ENCODE peak calls at places on chromosomes 13 and 19, in four cellular contexts. One of them, this sample, is unnamed.

GRCh38 chr19:30070198-30070969 is 128.3 kb downstream of the URI1 start:
- DNase-seq in RWPE2: peak; percentile 42
- DNase-seq in dorsolateral prefrontal cortex: no peak
- DNase-seq in HFF-Myc: no peak
- DNase-seq in this sample: no peak

GRCh38 chr13:24910502-24911134 is 146.6 kb downstream of the RNF17 start:
- DNase-seq in RWPE2: no peak
- DNase-seq in HFF-Myc: peak; percentile 19
- DNase-seq in dorsolateral prefrontal cortex: no peak
- DNase-seq in this sample: no peak

GRCh38 chr19:44603201-44603945 is 10.0 kb upstream of the IGSF23 start:
- DNase-seq in dorsolateral prefrontal cortex: no peak
- DNase-seq in HFF-Myc: peak; percentile 63
- DNase-seq in RWPE2: no peak
- DNase-seq in this sample: peak; percentile 95

GRCh38 chr19:52945652-52946321 is 16.9 kb downstream of the ZNF816 start:
- DNase-seq in RWPE2: no peak
- DNase-seq in HFF-Myc: no peak
- DNase-seq in dorsolateral prefrontal cortex: no peak
- DNase-seq in this sample: no peak

GRCh38 chr13:51518847-51519246 is 65.4 kb upstream of the WDFY2 start:
- DNase-seq in RWPE2: no peak
- DNase-seq in HFF-Myc: no peak
- DNase-seq in dorsolateral prefrontal cortex: no peak
- DNase-seq in this sample: peak; percentile 80

GRCh38 chr13:95607363-95607762 is 37.1 kb downstream of the DZIP1 start:
- DNase-seq in dorsolateral prefrontal cortex: no peak
- DNase-seq in RWPE2: no peak
- DNase-seq in HFF-Myc: no peak
- DNase-seq in this sample: peak; percentile 83

GRCh38 chr13:33110713-33111413 is 94.6 kb downstream of the KL start:
- DNase-seq in RWPE2: no peak
- DNase-seq in dorsolateral prefrontal cortex: no peak
- DNase-seq in HFF-Myc: no peak
- DNase-seq in this sample: peak; percentile 55

GRCh38 chr13:40911341-40911740 is 107.8 kb downstream of the ELF1 start:
- DNase-seq in dorsolateral prefrontal cortex: no peak
- DNase-seq in RWPE2: no peak
- DNase-seq in HFF-Myc: no peak
- DNase-seq in this sample: no peak

GRCh38 chr19:751501-752341 is 809 bp downstream of the MISP start:
- DNase-seq in HFF-Myc: no peak
- DNase-seq in RWPE2: no peak
- DNase-seq in dorsolateral prefrontal cortex: no peak
- DNase-seq in this sample: peak; percentile 87

GRCh38 chr13:25149670-25150069 is 22.4 kb downstream of the AMER2 start:
- DNase-seq in HFF-Myc: no peak
- DNase-seq in dorsolateral prefrontal cortex: no peak
- DNase-seq in RWPE2: no peak
- DNase-seq in this sample: no peak

GRCh38 chr13:28375250-28375930 is 119.5 kb downstream of the FLT1 start:
- DNase-seq in dorsolateral prefrontal cortex: no peak
- DNase-seq in HFF-Myc: no peak
- DNase-seq in RWPE2: no peak
- DNase-seq in this sample: no peak

GRCh38 chr13:31982540-31982939 is 49.0 kb upstream of the FRY start:
- DNase-seq in HFF-Myc: peak; percentile 95
- DNase-seq in dorsolateral prefrontal cortex: peak; percentile 35
- DNase-seq in RWPE2: peak; percentile 77
- DNase-seq in this sample: peak; percentile 97

GRCh38 chr13:44396295-44396962 is 22.8 kb downstream of the SERP2 start:
- DNase-seq in RWPE2: no peak
- DNase-seq in dorsolateral prefrontal cortex: no peak
- DNase-seq in HFF-Myc: no peak
- DNase-seq in this sample: no peak

GRCh38 chr19:10403137-10404021 is at the start of gene CDC37:
- DNase-seq in dorsolateral prefrontal cortex: peak; percentile 98
- DNase-seq in RWPE2: peak; percentile 93
- DNase-seq in HFF-Myc: peak; percentile 88
- DNase-seq in this sample: peak; percentile 96

GRCh38 chr13:28392896-28393295 is 102.0 kb downstream of the FLT1 start:
- DNase-seq in RWPE2: no peak
- DNase-seq in HFF-Myc: no peak
- DNase-seq in dorsolateral prefrontal cortex: no peak
- DNase-seq in this sample: peak; percentile 39

GRCh38 chr19:53942001-53942786 is 20.5 kb upstream of the CACNG8 start:
- DNase-seq in HFF-Myc: no peak
- DNase-seq in RWPE2: no peak
- DNase-seq in dorsolateral prefrontal cortex: no peak
- DNase-seq in this sample: peak; percentile 10

GRCh38 chr13:39025433-39025839 is 12.5 kb downstream of the PROSER1 start:
- DNase-seq in HFF-Myc: no peak
- DNase-seq in RWPE2: no peak
- DNase-seq in dorsolateral prefrontal cortex: no peak
- DNase-seq in this sample: no peak

GRCh38 chr19:56566904-56567273 is 379 bp upstream of the ZNF470 start:
- DNase-seq in RWPE2: no peak
- DNase-seq in dorsolateral prefrontal cortex: peak; percentile 38
- DNase-seq in HFF-Myc: peak; percentile 1
- DNase-seq in this sample: peak; percentile 39

GRCh38 chr13:31733066-31733465 is 6.3 kb upstream of the RXFP2 start:
- DNase-seq in RWPE2: no peak
- DNase-seq in HFF-Myc: no peak
- DNase-seq in dorsolateral prefrontal cortex: no peak
- DNase-seq in this sample: no peak

GRCh38 chr19:35750167-35750566 is 1.8 kb downstream of the LIN37 start:
- DNase-seq in dorsolateral prefrontal cortex: no peak
- DNase-seq in HFF-Myc: no peak
- DNase-seq in RWPE2: peak; percentile 41
- DNase-seq in this sample: no peak

GRCh38 chr13:73417012-73417615 is 358.3 kb downstream of the KLF5 start:
- DNase-seq in dorsolateral prefrontal cortex: no peak
- DNase-seq in HFF-Myc: no peak
- DNase-seq in RWPE2: no peak
- DNase-seq in this sample: peak; percentile 13

GRCh38 chr13:113759525-113760137 is 605 bp downstream of the TMEM255B start:
- DNase-seq in RWPE2: no peak
- DNase-seq in dorsolateral prefrontal cortex: no peak
- DNase-seq in HFF-Myc: no peak
- DNase-seq in this sample: no peak

GRCh38 chr19:49553451-49554271 is 25.9 kb downstream of the RCN3 start:
- DNase-seq in RWPE2: no peak
- DNase-seq in HFF-Myc: no peak
- DNase-seq in dorsolateral prefrontal cortex: no peak
- DNase-seq in this sample: peak; percentile 86

GRCh38 chr19:50050406-50051223 is 24.8 kb downstream of the ZNF473 start:
- DNase-seq in RWPE2: peak; percentile 78
- DNase-seq in HFF-Myc: peak; percentile 45
- DNase-seq in dorsolateral prefrontal cortex: peak; percentile 83
- DNase-seq in this sample: no peak

GRCh38 chr19:48353682-48354081 is 10.1 kb downstream of the TMEM143 start:
- DNase-seq in HFF-Myc: no peak
- DNase-seq in dorsolateral prefrontal cortex: no peak
- DNase-seq in RWPE2: no peak
- DNase-seq in this sample: peak; percentile 18

GRCh38 chr13:25069236-25069635 is 26.7 kb upstream of the PABPC3 start:
- DNase-seq in dorsolateral prefrontal cortex: no peak
- DNase-seq in RWPE2: no peak
- DNase-seq in HFF-Myc: no peak
- DNase-seq in this sample: no peak

GRCh38 chr19:2035590-2035991 is 15.5 kb downstream of the MKNK2 start:
- DNase-seq in dorsolateral prefrontal cortex: no peak
- DNase-seq in RWPE2: peak; percentile 42
- DNase-seq in HFF-Myc: no peak
- DNase-seq in this sample: no peak

GRCh38 chr19:10604460-10604980 is 17.4 kb upstream of the AP1M2 start:
- DNase-seq in HFF-Myc: no peak
- DNase-seq in dorsolateral prefrontal cortex: no peak
- DNase-seq in RWPE2: no peak
- DNase-seq in this sample: no peak

GRCh38 chr13:102141625-102142472 is 260.0 kb downstream of the FGF14 start:
- DNase-seq in RWPE2: no peak
- DNase-seq in dorsolateral prefrontal cortex: no peak
- DNase-seq in HFF-Myc: no peak
- DNase-seq in this sample: peak; percentile 59

GRCh38 chr13:83048419-83048818 is 833.9 kb downstream of the SLITRK1 start:
- DNase-seq in HFF-Myc: no peak
- DNase-seq in RWPE2: no peak
- DNase-seq in dorsolateral prefrontal cortex: no peak
- DNase-seq in this sample: peak; percentile 25

GRCh38 chr13:36214163-36214921 is at the start of gene SOHLH2:
- DNase-seq in RWPE2: no peak
- DNase-seq in HFF-Myc: no peak
- DNase-seq in dorsolateral prefrontal cortex: no peak
- DNase-seq in this sample: no peak

DNA sequence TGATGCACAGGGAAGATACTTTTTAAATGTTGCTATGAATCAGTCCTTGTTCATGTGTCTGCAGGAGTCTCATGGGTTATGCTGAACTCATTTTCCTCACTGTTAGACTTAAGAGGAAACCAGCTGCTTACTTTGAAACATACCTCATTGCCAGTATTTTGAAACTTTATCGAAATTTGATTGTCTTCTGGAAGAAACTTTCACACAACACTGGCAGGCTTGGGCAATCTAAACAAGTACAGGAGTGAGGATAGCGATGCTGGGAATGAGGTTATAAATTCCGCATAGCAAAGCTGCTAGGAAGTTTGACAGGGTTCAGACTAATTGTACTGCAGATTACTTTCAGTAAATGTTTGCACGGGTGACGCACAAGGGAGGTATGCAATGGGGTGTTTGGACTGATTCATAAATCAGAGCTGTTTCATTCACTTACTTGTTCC is 245.7 kb downstream of the DNAJC15 start:
- DNase-seq in dorsolateral prefrontal cortex: no peak
- DNase-seq in RWPE2: peak; percentile 82
- DNase-seq in HFF-Myc: peak; percentile 76
- DNase-seq in this sample: peak; percentile 96
- H3K4me3 ChIP-seq in dorsolateral prefrontal cortex: no peak overlapping the region
- H3K4me3 ChIP-seq in RWPE2: no peak overlapping the region
- H3K4me3 ChIP-seq in HFF-Myc: no peak overlapping the region
- H3K4me3 ChIP-seq in this sample: no peak overlapping the region

DNA sequence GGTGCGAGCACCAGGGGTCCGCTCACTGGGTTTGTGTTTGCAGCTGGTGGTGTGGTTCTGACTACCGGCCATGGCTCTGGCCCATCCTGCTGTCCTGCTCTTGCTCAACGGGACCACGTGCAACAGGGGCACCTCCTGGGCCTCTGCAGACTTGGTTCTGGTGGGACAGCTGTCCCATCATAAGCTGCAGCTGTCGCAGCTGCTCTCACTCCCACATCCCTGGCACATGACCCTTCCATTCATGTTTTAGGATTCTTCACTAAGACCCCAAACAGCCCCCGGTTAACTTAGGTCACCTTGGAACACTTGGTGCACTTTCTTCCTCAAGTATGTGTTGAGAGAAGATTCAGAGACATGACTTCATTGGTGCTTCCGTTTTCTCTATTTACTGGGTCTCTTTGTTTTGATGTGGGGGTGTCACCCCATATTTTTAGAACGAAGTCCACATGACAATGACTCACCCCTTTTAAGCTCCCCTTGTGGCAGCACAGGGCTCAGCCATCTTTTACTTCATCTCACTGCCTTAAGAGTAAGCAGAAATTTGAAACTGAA is 68.4 kb upstream of the ARHGEF7 start:
- DNase-seq in RWPE2: no peak
- DNase-seq in dorsolateral prefrontal cortex: no peak
- DNase-seq in HFF-Myc: no peak
- DNase-seq in this sample: peak; percentile 60
- TF ChIP-seq CTCF in RWPE2: no peak
- TF ChIP-seq CTCF in dorsolateral prefrontal cortex: no peak
- TF ChIP-seq CTCF in HFF-Myc: peak; percentile 40
- TF ChIP-seq CTCF in this sample: peak; percentile 37

GRCh38 chr19:16233081-16233776 is 35.5 kb downstream of the AP1M1 start:
- DNase-seq in dorsolateral prefrontal cortex: no peak
- DNase-seq in HFF-Myc: no peak
- DNase-seq in RWPE2: no peak
- DNase-seq in this sample: no peak
- H3K4me3 ChIP-seq in dorsolateral prefrontal cortex: no peak overlapping the region
- H3K4me3 ChIP-seq in HFF-Myc: no peak overlapping the region
- H3K4me3 ChIP-seq in RWPE2: no peak overlapping the region
- H3K4me3 ChIP-seq in this sample: no peak overlapping the region

GRCh38 chr13:107203146-107203847 is 635.4 kb upstream of the ARGLU1 start:
- DNase-seq in HFF-Myc: no peak
- DNase-seq in RWPE2: no peak
- DNase-seq in dorsolateral prefrontal cortex: no peak
- DNase-seq in this sample: peak; percentile 13
- TF ChIP-seq CTCF in HFF-Myc: no peak
- TF ChIP-seq CTCF in RWPE2: peak; percentile 20
- TF ChIP-seq CTCF in dorsolateral prefrontal cortex: peak; percentile 9
- TF ChIP-seq CTCF in this sample: peak; percentile 17

This sample was measured in fibroblast of mammary gland.